ENCODE peak calls at places on chromosomes 6 and 20, in five cellular contexts. M, G, Z, X and D are unnamed samples. For H3K4me1, the result is how much of the 10 kb centered on the place peaks cover.

GRCh38 chr6:80132942-80133517 is 26.6 kb downstream of the BCKDHB start:
- DNase-seq in Z (peak), M (peak), G (peak), X (no peak), D (peak)

GRCh38 chr6:47603995-47604394 is 94.4 kb upstream of the ADGRF4 start:
- DNase-seq in Z (no peak), M (no peak), G (no peak), X (no peak), D (no peak)

GRCh38 chr20:35001596-35002362 is 46.1 kb downstream of the MYH7B start:
- DNase-seq in M (no peak), X (peak), Z (no peak), G (no peak), D (no peak)

GRCh38 chr20:25253606-25254275 is 5.9 kb downstream of the PYGB start:
- DNase-seq in G (peak), Z (no peak), M (no peak), X (no peak), D (no peak)

GRCh38 chr6:50905297-50905696 is 86.6 kb downstream of the TFAP2B start:
- DNase-seq in Z (no peak), G (no peak), X (no peak), M (no peak), D (no peak)

GRCh38 chr20:57582432-57583288 is 21.8 kb downstream of the PCK1 start:
- DNase-seq in X (peak), M (peak), G (no peak), Z (no peak), D (peak)

GRCh38 chr6:13371421-13372072 is 43.2 kb upstream of the TBC1D7 start:
- DNase-seq in Z (no peak), M (no peak), G (no peak), X (no peak), D (no peak)

GRCh38 chr6:24329451-24329850 is 28.4 kb downstream of the DCDC2 start:
- DNase-seq in G (no peak), Z (no peak), M (no peak), X (no peak), D (no peak)

GRCh38 chr6:35678021-35678654 is 10.6 kb downstream of the FKBP5 start:
- DNase-seq in X (no peak), Z (no peak), G (no peak), M (no peak), D (no peak)

GRCh38 chr6:16481680-16482079 is 243.3 kb downstream of the GMPR start:
- DNase-seq in G (no peak), Z (no peak), M (no peak), X (no peak), D (no peak)

GRCh38 chr6:117550618-117551242 is 51.6 kb downstream of the GOPC start:
- DNase-seq in M (no peak), X (no peak), G (no peak), Z (no peak), D (no peak)

GRCh38 chr6:154878866-154879491 is 116.1 kb upstream of the TIAM2 start:
- DNase-seq in G (no peak), X (no peak), Z (no peak), M (no peak), D (no peak)

GRCh38 chr6:39911513-39912125 is 22.6 kb downstream of the MOCS1 start:
- DNase-seq in M (no peak), X (no peak), G (no peak), Z (no peak), D (no peak)

GRCh38 chr6:82436740-82437139 is 73.1 kb downstream of the TPBG start:
- DNase-seq in G (no peak), Z (no peak), M (no peak), X (no peak), D (no peak)

GRCh38 chr20:3925113-3925695 is 36.0 kb downstream of the PANK2 start:
- DNase-seq in G (no peak), M (no peak), Z (no peak), X (peak), D (no peak)

GRCh38 chr20:51906694-51907093 is 104.4 kb upstream of the SALL4 start:
- DNase-seq in X (no peak), M (no peak), G (no peak), Z (no peak), D (no peak)

GRCh38 chr20:32570401-32571190 is 14.5 kb downstream of the NOL4L start:
- DNase-seq in G (no peak), Z (no peak), X (no peak), M (peak), D (no peak)

GRCh38 chr6:116465246-116465645 is 4.1 kb downstream of the CALHM6 start:
- DNase-seq in Z (no peak), X (no peak), M (no peak), G (no peak), D (no peak)

GRCh38 chr20:24627291-24627690 is 157.9 kb downstream of the SYNDIG1 start:
- DNase-seq in M (no peak), Z (no peak), G (no peak), X (no peak), D (no peak)

GRCh38 chr6:135540207-135540877 is 42.8 kb upstream of the AHI1 start:
- DNase-seq in Z (no peak), M (no peak), G (no peak), X (no peak), D (peak)

GRCh38 chr6:166935353-166935752 is 21.0 kb downstream of the RNASET2 start:
- DNase-seq in M (no peak), Z (no peak), G (no peak), X (no peak), D (no peak)

GRCh38 chr6:48614326-48614725 is 503.3 kb upstream of the PTCHD4 start:
- DNase-seq in G (no peak), M (no peak), X (no peak), Z (no peak), D (no peak)

GRCh38 chr6:112428477-112428876 is 81.3 kb downstream of the RFPL4B start:
- DNase-seq in M (no peak), X (no peak), Z (no peak), G (no peak), D (no peak)

GRCh38 chr6:139706949-139707348 is 332.5 kb upstream of the CITED2 start:
- DNase-seq in M (no peak), Z (no peak), G (no peak), X (no peak), D (no peak)

GRCh38 chr20:59400666-59401065 is 100.3 kb downstream of the EDN3 start:
- DNase-seq in G (no peak), M (no peak), X (no peak), Z (no peak), D (no peak)

GRCh38 chr6:118544105-118544504 is 4.0 kb upstream of the PLN start:
- DNase-seq in Z (no peak), M (no peak), G (no peak), X (no peak), D (no peak)

GRCh38 chr6:160975111-160975510 is 16.5 kb upstream of the MAP3K4 start:
- DNase-seq in G (no peak), Z (no peak), M (no peak), X (no peak), D (no peak)

GRCh38 chr20:51004305-51004727 is 18.6 kb downstream of the KCNG1 start:
- DNase-seq in Z (no peak), M (no peak), G (no peak), X (no peak), D (no peak)

GRCh38 chr20:4601630-4602296 is 119.9 kb upstream of the PRND start:
- DNase-seq in G (peak), X (peak), Z (no peak), M (no peak), D (no peak)

GRCh38 chr20:24425523-24425922 is 43.9 kb upstream of the SYNDIG1 start:
- DNase-seq in Z (no peak), G (no peak), X (no peak), M (no peak), D (no peak)

GRCh38 chr6:35596448-35597442 is 84.0 kb upstream of the TULP1 start:
- DNase-seq in X (no peak), M (no peak), Z (no peak), G (no peak), D (no peak)

GRCh38 chr20:33539129-33539528 is 49.2 kb downstream of the CBFA2T2 start:
- DNase-seq in G (no peak), Z (no peak), X (no peak), M (no peak), D (no peak)

GRCh38 chr6:100881707-100882040 is 545 bp upstream of the ASCC3 start:
- DNase-seq in X (no peak), G (no peak), M (no peak), Z (no peak), D (no peak)

GRCh38 chr6:158558415-158559306 is 1.2 kb upstream of the TMEM181 start:
- DNase-seq in M (no peak), Z (no peak), G (no peak), X (no peak), D (no peak)
- H3K4me1 ChIP-seq in M (under half), Z (under half), G (under half), X (under half), D (under half)

GRCh38 chr6:156980515-156980914 is 203.3 kb downstream of the ARID1B start:
- DNase-seq in X (no peak), Z (no peak), M (peak), G (no peak), D (no peak)
- H3K4me1 ChIP-seq in X (under half), Z (half or more), M (under half), G (half or more), D (under half)

GRCh38 chr20:62804021-62804631 is 509 bp upstream of the OGFR start:
- DNase-seq in G (no peak), M (no peak), X (no peak), Z (no peak), D (no peak)
- H3K4me1 ChIP-seq in G (under half), M (under half), X (under half), Z (under half), D (under half)

DNA sequence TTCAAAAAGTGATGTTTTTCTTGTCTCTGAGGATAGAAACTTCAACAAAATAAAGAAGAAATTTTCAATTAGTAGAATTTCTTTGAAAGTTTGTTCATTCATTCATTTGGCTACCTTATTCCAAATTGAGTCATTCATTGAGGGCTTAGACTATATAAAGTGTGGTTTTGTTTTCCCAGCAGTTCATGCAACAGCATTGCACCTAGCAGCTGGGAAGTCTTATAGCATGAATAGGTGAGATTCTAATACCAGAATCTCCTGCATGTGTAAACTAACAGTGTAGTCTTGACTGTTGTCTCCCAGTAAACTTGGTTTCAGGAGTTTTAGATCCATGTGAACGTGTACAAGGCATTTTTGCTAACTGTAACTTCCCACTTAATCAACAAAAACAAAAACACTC is 7.1 kb downstream of the ESR1 start:
- DNase-seq in G (no peak), M (no peak), Z (no peak), X (no peak), D (no peak)
- H3K4me1 ChIP-seq in G (under half), M (under half), Z (under half), X (under half), D (under half)

DNA sequence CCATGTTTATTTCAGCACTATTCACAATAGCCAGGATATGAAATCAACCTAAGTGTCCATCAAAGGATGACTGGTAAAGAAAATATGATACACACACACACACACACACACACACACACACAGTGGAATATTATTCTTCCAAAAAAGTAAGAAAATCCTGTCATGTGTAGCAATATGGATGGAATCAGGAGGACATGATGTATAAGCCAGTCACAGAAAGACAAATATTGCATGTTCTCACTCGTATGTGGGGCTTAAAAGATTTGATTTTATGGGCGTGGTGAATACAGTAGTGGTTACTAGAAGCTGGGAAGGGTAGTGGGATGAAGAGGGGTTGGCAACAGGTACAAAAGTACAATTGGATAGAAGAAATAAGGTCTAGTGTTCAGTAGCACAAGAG is 207.0 kb upstream of the PRDM1 start:
- DNase-seq in G (no peak), M (no peak), X (no peak), Z (no peak), D (no peak)
- H3K4me1 ChIP-seq in G (under half), M (under half), X (under half), Z (under half), D (under half)

DNA sequence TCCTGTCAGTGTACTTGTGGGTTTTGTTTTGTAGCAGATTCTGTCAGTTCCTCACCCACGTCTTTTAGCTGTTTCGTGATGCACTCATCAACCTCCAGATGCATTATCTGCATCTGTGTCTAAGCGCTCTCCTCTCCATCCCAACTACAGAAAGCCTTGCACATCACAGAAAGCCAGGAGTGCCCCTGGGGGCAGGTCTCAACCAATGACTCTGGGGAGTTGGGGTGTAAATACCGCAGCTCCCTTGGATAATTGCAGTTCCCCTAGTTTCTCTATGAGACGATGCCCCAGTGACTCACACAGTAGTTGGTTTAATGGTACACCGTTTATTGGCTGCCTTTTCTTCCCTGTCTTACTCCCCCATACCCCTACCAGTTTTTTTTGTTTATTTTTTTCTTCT is 158.1 kb downstream of the SOX4 start:
- DNase-seq in X (no peak), G (no peak), M (no peak), Z (no peak), D (no peak)
- H3K4me1 ChIP-seq in X (under half), G (under half), M (under half), Z (under half), D (under half)

DNA sequence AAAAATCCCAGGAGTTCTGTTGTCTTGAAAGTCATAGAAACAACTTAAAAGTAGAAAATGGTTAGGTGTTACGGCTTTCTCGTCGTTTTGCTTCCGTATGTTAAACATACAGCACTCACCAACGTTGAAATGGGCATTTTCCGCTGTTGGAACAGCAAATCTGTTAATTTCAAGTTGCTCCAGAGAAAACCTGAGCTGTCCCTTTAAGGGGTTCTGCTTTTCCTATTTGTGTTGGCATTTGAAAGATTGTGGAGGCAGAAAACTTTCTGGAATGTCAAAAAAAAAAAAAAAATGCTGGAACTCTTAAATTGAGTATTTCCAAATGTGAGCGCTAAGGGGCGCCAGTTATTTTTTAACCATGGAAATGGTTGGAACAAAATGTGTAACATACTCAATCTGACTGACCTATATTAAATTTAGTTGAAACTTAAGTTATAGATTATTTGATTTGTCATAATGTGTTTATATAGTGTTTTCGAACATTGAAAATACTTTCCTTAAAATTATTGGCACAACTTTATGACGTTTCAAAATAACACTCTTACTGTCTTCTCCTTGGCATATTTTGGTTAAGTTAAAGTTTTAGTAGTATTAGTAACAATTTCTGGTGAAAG is 2.2 kb downstream of the QKI start:
- DNase-seq in G (peak), X (no peak), M (no peak), Z (no peak), D (peak)
- H3K4me1 ChIP-seq in G (half or more), X (under half), M (under half), Z (under half), D (under half)

GRCh38 chr20:21102252-21102609 is 3.9 kb downstream of the LINC00237 start:
- DNase-seq in X (no peak), Z (no peak), M (peak), G (no peak), D (no peak)

GRCh38 chr20:21104466-21104761 is 1.7 kb downstream of the LINC00237 start:
- DNase-seq in X (no peak), M (peak), Z (no peak), G (no peak), D (no peak)

GRCh38 chr20:21103582-21104465 is 2.3 kb downstream of the LINC00237 start:
- DNase-seq in M (peak), Z (no peak), X (no peak), G (no peak), D (no peak)

GRCh38 chr20:21101453-21102251 is 4.5 kb downstream of the LINC00237 start:
- DNase-seq in Z (no peak), X (peak), G (no peak), M (peak), D (no peak)

DNA sequence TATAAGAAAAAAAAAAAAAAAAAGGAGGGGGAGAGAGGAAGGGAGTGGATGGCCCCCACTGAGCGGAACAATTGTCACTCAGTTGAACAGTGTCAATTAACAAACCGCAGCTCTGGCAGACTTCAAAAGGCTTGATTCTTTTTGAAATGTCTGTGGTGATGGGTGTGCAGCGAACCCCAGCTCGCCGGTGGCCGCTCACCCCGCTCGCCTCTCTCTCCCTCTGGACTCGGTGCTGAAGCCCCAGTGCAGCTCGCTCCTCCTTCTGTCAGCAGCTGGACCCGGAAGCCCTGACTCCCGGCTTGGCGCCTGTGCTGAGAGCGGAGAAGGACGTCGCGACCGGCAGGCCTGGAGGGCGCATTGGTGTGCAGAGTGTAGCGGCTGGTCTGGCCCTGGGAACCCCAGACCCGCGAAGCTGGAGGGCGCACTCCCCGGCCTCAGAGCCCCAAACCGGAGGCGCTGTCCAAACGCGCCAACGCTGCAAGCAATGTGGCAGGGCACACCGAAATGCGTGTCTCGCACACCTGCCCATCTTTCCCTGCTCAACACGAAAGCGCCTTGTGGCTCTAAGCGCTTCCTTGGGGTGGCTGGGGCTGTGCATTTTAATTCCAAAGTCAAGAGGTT is 3.4 kb downstream of the LINC00237 start:
- DNase-seq in M (peak), X (peak), G (peak), Z (no peak), D (no peak)
- H3K4me1 ChIP-seq in M (under half), X (under half), G (under half), Z (half or more), D (under half)